ENCODE peak calls at places on chromosomes 16 and 17, in ten cellular contexts. E is SW480; O is CD8-positive, alpha-beta T cell; S is DMS79 treated with DMSO at 0.1 percent for 48 hours; U is dermis blood vessel endothelial cell; F is activated CD4-positive, alpha-beta T cell treated with anti-CD3 and anti-CD28 coated beads for 48 hours; R is stimulated activated CD4-positive, alpha-beta T cell treated with anti-CD3 and anti-CD28 coated beads, Interleukin-2, amount 100 ng/mL, for 48 hours; D is OCI-M1; Z is NCI-H1092 treated with DMSO at 0.1 percent for 48 hours; C is NCI-H1694. V is an unnamed sample.

GRCh38 chr17:49646391-49647255 is 31.3 kb downstream of the SPOP start:
- DNase-seq in C (no peak), E (peak), U (peak), F (peak), D (no peak), Z (no peak), S (no peak), R (peak), O (no peak), V (peak)

GRCh38 chr17:60421273-60422161 is 772 bp upstream of the CHCT1 start:
- DNase-seq in O (peak), D (peak), Z (peak), S (no peak), C (no peak), U (peak), E (no peak), F (peak), R (peak), V (peak)

GRCh38 chr17:17119106-17119505 is 76.8 kb downstream of the MPRIP start:
- DNase-seq in E (no peak), Z (no peak), F (no peak), C (no peak), S (no peak), O (no peak), D (no peak), R (no peak), U (no peak), V (no peak)

GRCh38 chr16:68696514-68696913 is 40.6 kb upstream of the CDH1 start:
- DNase-seq in E (no peak), F (no peak), S (no peak), O (no peak), R (no peak), C (no peak), U (no peak), D (no peak), Z (peak), V (no peak)

GRCh38 chr16:77213542-77214108 is 14.4 kb downstream of the SYCE1L start:
- DNase-seq in R (no peak), D (no peak), U (peak), O (no peak), F (no peak), Z (peak), S (peak), C (no peak), E (peak), V (peak)

GRCh38 chr17:75571197-75571884 is 16.3 kb upstream of the MYO15B start:
- DNase-seq in C (no peak), D (peak), Z (no peak), E (no peak), O (no peak), U (peak), S (no peak), R (no peak), F (no peak), V (no peak)

GRCh38 chr16:78742501-78743283 is 643.2 kb downstream of the WWOX start:
- DNase-seq in O (peak), E (no peak), Z (no peak), S (no peak), R (peak), F (peak), U (no peak), D (peak), C (no peak), V (no peak)

GRCh38 chr16:3317315-3317999 is 12.2 kb downstream of the ZNF75A start:
- DNase-seq in S (peak), R (no peak), C (no peak), O (no peak), U (peak), Z (peak), F (no peak), D (peak), E (no peak), V (no peak)

GRCh38 chr16:49461517-49461951 is 87.9 kb downstream of the C16orf78 start:
- DNase-seq in C (no peak), R (no peak), Z (no peak), F (no peak), S (no peak), E (no peak), U (no peak), D (no peak), O (no peak), V (no peak)

GRCh38 chr17:61058066-61058465 is 341.6 kb upstream of the TBX2 start:
- DNase-seq in Z (no peak), F (no peak), E (no peak), D (peak), U (no peak), S (no peak), R (no peak), O (no peak), C (peak), V (no peak)

GRCh38 chr17:78899361-78900260 is 3.4 kb downstream of the CEP295NL start:
- DNase-seq in F (no peak), O (no peak), E (no peak), U (no peak), S (no peak), Z (no peak), C (no peak), R (no peak), D (no peak), V (peak)

GRCh38 chr16:70159355-70160348 is 13.9 kb upstream of the CLEC18C start:
- DNase-seq in S (no peak), F (no peak), U (no peak), D (no peak), O (no peak), E (no peak), C (no peak), Z (no peak), R (no peak), V (no peak)

GRCh38 chr16:1057252-1057932 is 15.2 kb upstream of the SSTR5 start:
- DNase-seq in O (peak), Z (no peak), R (peak), E (no peak), F (peak), D (no peak), U (peak), S (no peak), C (no peak), V (peak)

GRCh38 chr17:71472809-71473789 is 647.7 kb upstream of the SOX9 start:
- DNase-seq in U (peak), E (peak), O (no peak), C (peak), D (peak), S (peak), Z (peak), F (no peak), R (no peak), V (peak)

GRCh38 chr16:75727221-75727620 is 931 bp upstream of the CPHXL start:
- DNase-seq in Z (no peak), C (no peak), E (peak), R (no peak), O (no peak), U (no peak), S (no peak), D (no peak), F (no peak), V (no peak)

GRCh38 chr16:75116081-75116910 is at the start of gene LDHD:
- DNase-seq in F (no peak), D (peak), S (no peak), Z (no peak), O (no peak), U (peak), R (no peak), E (peak), C (no peak), V (peak)

GRCh38 chr17:6559753-6560215 is 3.4 kb upstream of the PITPNM3 start:
- DNase-seq in U (no peak), Z (no peak), C (no peak), F (no peak), O (no peak), S (no peak), R (no peak), D (no peak), E (no peak), V (no peak)

GRCh38 chr16:67667434-67667816 is 811 bp downstream of the C16orf86 start:
- DNase-seq in D (no peak), S (no peak), Z (no peak), F (no peak), O (no peak), E (no peak), C (no peak), U (no peak), R (no peak), V (no peak)

GRCh38 chr17:50464121-50464520 is 4.6 kb downstream of the CHAD start:
- DNase-seq in R (no peak), F (no peak), U (no peak), E (no peak), S (no peak), Z (no peak), D (no peak), O (no peak), C (no peak), V (no peak)

GRCh38 chr17:17682737-17683675 is 1.7 kb downstream of the RAI1 start:
- DNase-seq in D (peak), S (no peak), E (peak), O (peak), Z (peak), U (peak), R (peak), F (peak), C (peak), V (peak)

GRCh38 chr17:64628641-64629040 is 33.5 kb downstream of the SMURF2 start:
- DNase-seq in U (no peak), Z (no peak), O (no peak), S (no peak), D (no peak), F (peak), C (no peak), R (no peak), E (no peak), V (no peak)

GRCh38 chr16:82061861-82062525 is 26.9 kb downstream of the HSD17B2 start:
- DNase-seq in O (no peak), S (no peak), Z (no peak), D (peak), C (no peak), F (peak), E (peak), U (peak), R (no peak), V (no peak)

GRCh38 chr17:11598274-11599221 is at the start of gene DNAH9:
- DNase-seq in Z (peak), U (peak), S (no peak), F (peak), O (no peak), D (no peak), R (no peak), E (peak), C (no peak), V (peak)

GRCh38 chr17:64458756-64459155 is 9.8 kb downstream of the MILR1 start:
- DNase-seq in D (no peak), C (no peak), O (no peak), R (no peak), E (no peak), S (no peak), F (no peak), Z (no peak), U (no peak), V (no peak)

GRCh38 chr17:66123163-66123562 is 68.8 kb downstream of the CEP112 start:
- DNase-seq in F (no peak), C (no peak), U (no peak), D (no peak), S (no peak), R (no peak), O (no peak), Z (no peak), E (peak), V (peak)

GRCh38 chr17:29617125-29617480 is 5.6 kb downstream of the CORO6 start:
- DNase-seq in E (peak), D (peak), Z (peak), O (peak), C (peak), S (peak), F (peak), U (peak), R (peak), V (no peak)

GRCh38 chr17:83153681-83154310 is 74.4 kb downstream of the METRNL start:
- DNase-seq in O (no peak), U (no peak), E (no peak), R (no peak), C (no peak), F (no peak), D (no peak), Z (no peak), S (no peak), V (no peak)

GRCh38 chr17:29847527-29847931 is 82.5 kb downstream of the SSH2 start:
- DNase-seq in D (peak), Z (no peak), F (no peak), U (no peak), E (no peak), S (no peak), C (no peak), O (no peak), R (no peak), V (no peak)

GRCh38 chr17:624341-624860 is 90.2 kb downstream of the VPS53 start:
- DNase-seq in R (no peak), U (peak), E (no peak), F (no peak), D (no peak), Z (peak), S (no peak), C (no peak), O (no peak), V (no peak)

GRCh38 chr17:78940708-78941107 is 15.5 kb upstream of the TIMP2 start:
- DNase-seq in C (no peak), U (no peak), E (no peak), O (no peak), F (no peak), R (no peak), D (no peak), Z (no peak), S (no peak), V (no peak)

GRCh38 chr16:81818514-81819304 is 39.6 kb downstream of the PLCG2 start:
- DNase-seq in S (no peak), Z (no peak), U (peak), D (no peak), R (no peak), E (no peak), O (no peak), C (no peak), F (no peak), V (no peak)

GRCh38 chr16:29147710-29148425 is 163.0 kb downstream of the LAT start:
- DNase-seq in O (no peak), S (no peak), U (no peak), E (no peak), D (no peak), F (peak), Z (no peak), C (no peak), R (no peak), V (no peak)

GRCh38 chr16:66619036-66619435 is 14.5 kb downstream of the CMTM3 start:
- DNase-seq in U (no peak), D (no peak), C (no peak), R (no peak), F (no peak), E (no peak), Z (no peak), S (no peak), O (no peak), V (no peak)

GRCh38 chr16:81583893-81584705 is 139.5 kb downstream of the CMIP start:
- DNase-seq in S (no peak), C (no peak), D (no peak), R (no peak), U (peak), E (no peak), F (no peak), O (no peak), Z (no peak), V (peak)

GRCh38 chr16:86002178-86002577 is 103.2 kb downstream of the IRF8 start:
- DNase-seq in F (no peak), R (no peak), E (no peak), Z (no peak), S (no peak), O (no peak), U (no peak), D (no peak), C (no peak), V (no peak)

GRCh38 chr16:86732621-86733297 is 154.4 kb downstream of the FOXL1 start:
- DNase-seq in Z (no peak), F (no peak), U (peak), R (no peak), E (no peak), O (no peak), C (no peak), D (no peak), S (no peak), V (no peak)

GRCh38 chr16:86243571-86244154 is 266.7 kb upstream of the FOXF1 start:
- DNase-seq in C (no peak), Z (no peak), R (no peak), S (no peak), U (no peak), E (no peak), D (no peak), F (no peak), O (no peak), V (no peak)

V was measured in MG63.